ENCODE peak calls at places on chromosome 21, in four cellular contexts. X, U, I and J are unnamed samples.

GRCh38 chr21:46304437-46304836 is 18.3 kb downstream of the YBEY start:
- DNase-seq in I (no peak), X (no peak), U (no peak), J (no peak)

GRCh38 chr21:27759820-27760219 is 792.9 kb upstream of the ADAMTS5 start:
- DNase-seq in X (no peak), I (no peak), U (no peak), J (no peak)

GRCh38 chr21:40717008-40717407 is 129.9 kb downstream of the DSCAM start:
- DNase-seq in I (no peak), U (no peak), X (no peak), J (no peak)

GRCh38 chr21:18411565-18411964 is 8.0 kb upstream of the TMPRSS15 start:
- DNase-seq in U (no peak), X (no peak), I (no peak), J (no peak)

GRCh38 chr21:28016571-28016970 is 976.1 kb downstream of the LTN1 start:
- DNase-seq in U (no peak), X (no peak), I (no peak), J (no peak)

GRCh38 chr21:39029086-39029772 is 154.0 kb downstream of the PSMG1 start:
- DNase-seq in I (no peak), X (no peak), U (no peak), J (no peak)

GRCh38 chr21:38351961-38352521 is 95.2 kb downstream of the KCNJ15 start:
- DNase-seq in X (peak), I (no peak), U (no peak), J (no peak)

GRCh38 chr21:18403685-18404084 is at the start of gene TMPRSS15:
- DNase-seq in I (no peak), U (no peak), X (peak), J (no peak)

GRCh38 chr21:45324430-45325205 is 36.9 kb upstream of the POFUT2 start:
- DNase-seq in U (no peak), I (no peak), X (no peak), J (no peak)

GRCh38 chr21:41289431-41289830 is 27.2 kb upstream of the FAM3B start:
- DNase-seq in X (no peak), U (no peak), I (no peak), J (no peak)

GRCh38 chr21:42860345-42860744 is 19.0 kb downstream of the WDR4 start:
- DNase-seq in X (no peak), I (no peak), U (no peak), J (no peak)

GRCh38 chr21:43303240-43304178 is 123.4 kb downstream of the SIK1 start:
- DNase-seq in X (no peak), U (no peak), I (no peak), J (no peak)

GRCh38 chr21:34965200-34966174 is 83.6 kb downstream of the RUNX1 start:
- DNase-seq in I (no peak), U (no peak), X (peak), J (no peak)

GRCh38 chr21:44886113-44887075 is 12.9 kb upstream of the PTTG1IP start:
- DNase-seq in I (no peak), X (no peak), U (no peak), J (no peak)

GRCh38 chr21:45466330-45467220 is 61.6 kb downstream of the COL18A1 start:
- DNase-seq in U (no peak), I (no peak), X (no peak), J (no peak)

GRCh38 chr21:46459356-46460112 is 843 bp downstream of the DIP2A start:
- DNase-seq in I (peak), X (no peak), U (no peak), J (peak)

GRCh38 chr21:29007135-29007534 is 12.0 kb downstream of the RWDD2B start:
- DNase-seq in U (no peak), X (no peak), I (no peak), J (no peak)

GRCh38 chr21:43316156-43316845 is 110.6 kb downstream of the SIK1 start:
- DNase-seq in I (no peak), X (no peak), U (no peak), J (no peak)

GRCh38 chr21:44530903-44531605 is 8.9 kb downstream of the KRTAP10-1 start:
- DNase-seq in X (no peak), I (no peak), U (no peak), J (no peak)

GRCh38 chr21:44289381-44290010 is 3.8 kb downstream of the AIRE start:
- DNase-seq in X (no peak), U (no peak), I (no peak), J (no peak)

GRCh38 chr21:35168702-35169101 is 119.6 kb upstream of the RUNX1 start:
- DNase-seq in U (no peak), X (no peak), I (no peak), J (no peak)

GRCh38 chr21:26966978-26967913 is at the start of gene ADAMTS5:
- DNase-seq in U (no peak), I (no peak), X (peak), J (no peak)

GRCh38 chr21:43277481-43278351 is 108.9 kb downstream of the CRYAA start:
- DNase-seq in X (no peak), I (no peak), U (no peak), J (no peak)

GRCh38 chr21:36891692-36892091 is 74.8 kb downstream of the HLCS start:
- DNase-seq in U (no peak), I (no peak), X (no peak), J (no peak)

GRCh38 chr21:46092026-46092764 is 5.7 kb upstream of the COL6A2 start:
- DNase-seq in X (peak), U (no peak), I (no peak), J (no peak)

GRCh38 chr21:28851645-28852044 is 141.0 kb downstream of the LTN1 start:
- DNase-seq in I (no peak), U (no peak), X (no peak), J (no peak)

GRCh38 chr21:29359718-29360117 is 61.0 kb downstream of the BACH1 start:
- DNase-seq in X (no peak), U (no peak), I (no peak), J (no peak)

GRCh38 chr21:23307065-23307464 is 2300.2 kb downstream of the MRPL39 start:
- DNase-seq in I (no peak), U (no peak), X (no peak), J (no peak)

GRCh38 chr21:36567216-36567917 is 87.4 kb upstream of the CLDN14 start:
- DNase-seq in I (no peak), X (no peak), U (no peak), J (no peak)

GRCh38 chr21:26637346-26637745 is 64.3 kb upstream of the CYYR1 start:
- DNase-seq in I (no peak), U (no peak), X (no peak), J (no peak)

GRCh38 chr21:34910396-34910795 is 138.7 kb downstream of the RUNX1 start:
- DNase-seq in I (no peak), U (no peak), X (no peak), J (no peak)